ENCODE peak calls at places on chromosomes 6 and 20, in four cellular contexts. X is ELR; P is GM23338; G is CD4-positive, CD25-positive, alpha-beta regulatory T cell. D is an unnamed sample.

GRCh38 chr6:46932526-46932925 is 10.8 kb upstream of the ADGRF5 start:
- DNase-seq in X (peak; percentile 70), P (no peak), G (no peak), D (no peak)

GRCh38 chr6:33313709-33314514 is at the start of gene TAPBP:
- DNase-seq in X (peak; percentile 84), P (peak; percentile 63), G (peak; percentile 82), D (peak; percentile 48)

GRCh38 chr6:39251406-39251805 is 22.1 kb upstream of the KCNK5 start:
- DNase-seq in X (no peak), P (no peak), G (no peak), D (no peak)

GRCh38 chr6:158703121-158703839 is 53.4 kb downstream of the SYTL3 start:
- DNase-seq in X (no peak), P (no peak), G (no peak), D (no peak)

GRCh38 chr6:107115695-107116327 is 496 bp upstream of the BEND3 start:
- DNase-seq in X (peak; percentile 59), P (peak; percentile 81), G (no peak), D (peak; percentile 36)

GRCh38 chr6:154197176-154197850 is 158.3 kb downstream of the OPRM1 start:
- DNase-seq in X (peak; percentile 37), P (no peak), G (no peak), D (no peak)

GRCh38 chr6:168713839-168714238 is 272.9 kb downstream of the SMOC2 start:
- DNase-seq in X (peak; percentile 5), P (peak; percentile 34), G (no peak), D (no peak)

GRCh38 chr6:137630666-137631065 is 136.5 kb upstream of the OLIG3 start:
- DNase-seq in X (no peak), P (no peak), G (no peak), D (no peak)

GRCh38 chr6:36571122-36572043 is 22.8 kb upstream of the SRSF3 start:
- DNase-seq in X (no peak), P (no peak), G (no peak), D (no peak)

GRCh38 chr6:116406678-116407345 is 36.1 kb downstream of the DSE start:
- DNase-seq in X (peak; percentile 67), P (no peak), G (no peak), D (no peak)

GRCh38 chr6:137866200-137866913 is 702 bp upstream of the TNFAIP3 start:
- DNase-seq in X (peak; percentile 73), P (peak; percentile 74), G (no peak), D (no peak)

GRCh38 chr20:25278636-25279361 is 30.9 kb downstream of the PYGB start:
- DNase-seq in X (no peak), P (no peak), G (no peak), D (no peak)

GRCh38 chr6:91083226-91083625 is 496.4 kb upstream of the MAP3K7 start:
- DNase-seq in X (no peak), P (no peak), G (no peak), D (no peak)

GRCh38 chr6:31922942-31923341 is 4.6 kb upstream of the C2 start:
- DNase-seq in X (no peak), P (peak; percentile 69), G (no peak), D (no peak)

GRCh38 chr6:161013697-161014096 is 22.1 kb downstream of the MAP3K4 start:
- DNase-seq in X (no peak), P (peak; percentile 50), G (no peak), D (no peak)

GRCh38 chr20:45358282-45359068 is 4.5 kb upstream of the SYS1 start:
- DNase-seq in X (peak; percentile 82), P (no peak), G (no peak), D (no peak)

GRCh38 chr6:56837322-56837894 is 117.5 kb upstream of the BEND6 start:
- DNase-seq in X (no peak), P (peak; percentile 35), G (no peak), D (no peak)

GRCh38 chr20:35048739-35049138 is 43.9 kb downstream of the TRPC4AP start:
- DNase-seq in X (no peak), P (no peak), G (no peak), D (no peak)

GRCh38 chr6:111664565-111665039 is 58.9 kb upstream of the TRAF3IP2 start:
- DNase-seq in X (no peak), P (no peak), G (no peak), D (no peak)

D was measured in Jurkat, Clone E6-1.